ENCODE peak calls at places on chromosome 11, in seven cellular contexts. O, I, U, N, B, G and E are unnamed samples.

GRCh38 chr11:111730871-111731591 is 35.2 kb downstream of the PPP2R1B start:
- DNase-seq in G (no peak), O (no peak), N (no peak), I (peak; percentile 91), B (no peak), U (no peak), E (no peak)

GRCh38 chr11:85682330-85683305 is 3.4 kb downstream of the CCDC89 start:
- DNase-seq in O (no peak), G (peak; percentile 83), I (peak; percentile 86), B (peak; percentile 79), U (no peak), N (peak; percentile 54), E (no peak)

GRCh38 chr11:69241075-69241740 is 52.7 kb upstream of the MYEOV start:
- DNase-seq in O (no peak), N (no peak), G (no peak), B (no peak), U (no peak), I (no peak), E (no peak)

GRCh38 chr11:75425422-75425821 is 7.6 kb downstream of the KLHL35 start:
- DNase-seq in U (no peak), B (no peak), I (peak; percentile 45), G (no peak), N (no peak), O (peak; percentile 66), E (no peak)

GRCh38 chr11:36672815-36673450 is 74.9 kb upstream of the RAG2 start:
- DNase-seq in G (no peak), B (peak; percentile 4), I (no peak), O (peak; percentile 7), N (peak; percentile 5), U (peak; percentile 30), E (peak; percentile 29)

GRCh38 chr11:119376197-119376847 is 5.2 kb downstream of the USP2 start:
- DNase-seq in N (no peak), B (no peak), I (peak; percentile 86), O (no peak), U (no peak), G (no peak), E (no peak)

GRCh38 chr11:47765086-47765485 is 2.1 kb downstream of the FNBP4 start:
- DNase-seq in G (peak; percentile 48), N (no peak), U (no peak), B (no peak), I (no peak), O (no peak), E (no peak)

GRCh38 chr11:10125522-10126133 is 168.4 kb downstream of the SBF2 start:
- DNase-seq in U (no peak), G (no peak), B (no peak), N (no peak), O (no peak), I (no peak), E (no peak)

GRCh38 chr11:10375280-10376048 is 70.6 kb downstream of the ADM start:
- DNase-seq in I (no peak), G (no peak), O (no peak), B (no peak), N (no peak), U (no peak), E (no peak)

GRCh38 chr11:34194576-34195335 is 89.3 kb downstream of the NAT10 start:
- DNase-seq in B (no peak), O (no peak), I (no peak), G (no peak), U (no peak), N (no peak), E (no peak)

GRCh38 chr11:86990079-86990478 is 34.9 kb upstream of the FZD4 start:
- DNase-seq in B (no peak), U (no peak), G (no peak), N (no peak), O (no peak), I (no peak), E (no peak)

GRCh38 chr11:111429066-111429506 is 50.0 kb upstream of the POU2AF1 start:
- DNase-seq in N (peak; percentile 24), B (peak; percentile 84), O (peak; percentile 64), I (peak; percentile 65), U (peak; percentile 48), G (peak; percentile 72), E (peak; percentile 59)

GRCh38 chr11:811446-812245 is 1.9 kb downstream of the RPLP2 start:
- DNase-seq in O (no peak), U (no peak), G (no peak), I (no peak), N (no peak), B (no peak), E (no peak)

GRCh38 chr11:131859811-131860210 is 489.4 kb downstream of the NTM start:
- DNase-seq in B (no peak), G (no peak), O (no peak), U (no peak), N (no peak), I (no peak), E (no peak)

GRCh38 chr11:119338318-119338890 is 2.3 kb downstream of the C1QTNF5 start:
- DNase-seq in B (peak; percentile 83), I (peak; percentile 78), N (peak; percentile 9), G (peak; percentile 80), O (peak; percentile 83), U (peak; percentile 72), E (peak; percentile 70)

GRCh38 chr11:36012410-36012809 is 68.5 kb downstream of the LDLRAD3 start:
- DNase-seq in N (no peak), B (no peak), G (no peak), I (no peak), U (no peak), O (no peak), E (no peak)

GRCh38 chr11:85040166-85040565 is 587.0 kb downstream of the DLG2 start:
- DNase-seq in O (no peak), U (no peak), G (no peak), N (no peak), I (no peak), B (no peak), E (no peak)

GRCh38 chr11:124608146-124608545 is 3.1 kb upstream of the PANX3 start:
- DNase-seq in B (no peak), I (no peak), G (no peak), O (no peak), N (no peak), U (no peak), E (no peak)

GRCh38 chr11:118838905-118839553 is 44.7 kb upstream of the CXCR5 start:
- DNase-seq in G (no peak), U (no peak), O (no peak), I (no peak), N (no peak), B (no peak), E (peak; percentile 59)

GRCh38 chr11:94768602-94769511 is 701 bp downstream of the AMOTL1 start:
- DNase-seq in O (peak; percentile 57), N (no peak), U (peak; percentile 29), G (no peak), B (peak; percentile 11), I (peak; percentile 75), E (no peak)

GRCh38 chr11:100785148-100785983 is 98.3 kb downstream of the ARHGAP42 start:
- DNase-seq in B (no peak), U (no peak), O (no peak), G (no peak), N (no peak), I (no peak), E (no peak)

GRCh38 chr11:134228625-134229024 is 4.2 kb downstream of the VPS26B start:
- DNase-seq in G (peak; percentile 83), N (no peak), O (no peak), I (no peak), U (peak; percentile 24), B (peak; percentile 77), E (peak; percentile 39)

GRCh38 chr11:123519797-123520193 is 89.7 kb downstream of the GRAMD1B start:
- DNase-seq in B (no peak), I (no peak), O (no peak), U (no peak), N (no peak), G (no peak), E (no peak)

GRCh38 chr11:97454988-97455387 is 1065.2 kb downstream of the JRKL start:
- DNase-seq in G (no peak), O (no peak), B (no peak), N (no peak), U (peak; percentile 11), I (no peak), E (no peak)